ENCODE peak calls at places on chromosomes 6 and 20, in seven cellular contexts. G is HCT116; B is uterus; L is CD8-positive, alpha-beta T cell; P is IMR-90; M is mesothelial cell of epicardium; D is tibial nerve. V is an unnamed sample.

GRCh38 chr20:34643919-34644318 is 33.0 kb downstream of the PIGU start:
- DNase-seq in P (peak), D (no peak), M (no peak), B (no peak), G (no peak), L (no peak), V (no peak)

GRCh38 chr20:16215056-16215455 is 358.2 kb downstream of the KIF16B start:
- DNase-seq in B (no peak), P (no peak), M (no peak), D (no peak), L (no peak), G (no peak), V (no peak)

GRCh38 chr20:49938173-49939163 is 2.3 kb downstream of the RNF114 start:
- DNase-seq in D (peak), G (no peak), L (no peak), B (peak), P (peak), M (no peak), V (no peak)

GRCh38 chr6:25942561-25943147 is 12.2 kb upstream of the SLC17A2 start:
- DNase-seq in G (peak), P (peak), D (no peak), L (no peak), B (no peak), M (no peak), V (peak)

GRCh38 chr20:61370841-61371303 is 118.8 kb downstream of the CDH4 start:
- DNase-seq in P (no peak), M (no peak), G (no peak), L (no peak), D (no peak), B (no peak), V (no peak)

GRCh38 chr6:111399600-111399999 is 83.4 kb downstream of the REV3L start:
- DNase-seq in G (no peak), M (no peak), D (no peak), P (no peak), L (no peak), B (no peak), V (no peak)

GRCh38 chr6:123803862-123804681 is at the start of gene NKAIN2:
- DNase-seq in B (no peak), L (no peak), M (peak), P (no peak), D (no peak), G (no peak), V (peak)

GRCh38 chr6:5645903-5646302 is 360.8 kb downstream of the NRN1 start:
- DNase-seq in L (no peak), G (no peak), P (no peak), M (no peak), B (no peak), D (no peak), V (no peak)

GRCh38 chr6:96990989-96991388 is 66.5 kb downstream of the KLHL32 start:
- DNase-seq in M (no peak), D (no peak), B (no peak), L (no peak), P (no peak), G (no peak), V (no peak)

GRCh38 chr6:50145125-50145524 is 95.4 kb upstream of the DEFB112 start:
- DNase-seq in D (no peak), M (no peak), P (peak), B (no peak), L (no peak), G (no peak), V (peak)

GRCh38 chr20:61732511-61733210 is 333.0 kb downstream of the TAF4 start:
- DNase-seq in M (no peak), D (no peak), L (no peak), P (no peak), G (no peak), B (no peak), V (no peak)

DNA sequence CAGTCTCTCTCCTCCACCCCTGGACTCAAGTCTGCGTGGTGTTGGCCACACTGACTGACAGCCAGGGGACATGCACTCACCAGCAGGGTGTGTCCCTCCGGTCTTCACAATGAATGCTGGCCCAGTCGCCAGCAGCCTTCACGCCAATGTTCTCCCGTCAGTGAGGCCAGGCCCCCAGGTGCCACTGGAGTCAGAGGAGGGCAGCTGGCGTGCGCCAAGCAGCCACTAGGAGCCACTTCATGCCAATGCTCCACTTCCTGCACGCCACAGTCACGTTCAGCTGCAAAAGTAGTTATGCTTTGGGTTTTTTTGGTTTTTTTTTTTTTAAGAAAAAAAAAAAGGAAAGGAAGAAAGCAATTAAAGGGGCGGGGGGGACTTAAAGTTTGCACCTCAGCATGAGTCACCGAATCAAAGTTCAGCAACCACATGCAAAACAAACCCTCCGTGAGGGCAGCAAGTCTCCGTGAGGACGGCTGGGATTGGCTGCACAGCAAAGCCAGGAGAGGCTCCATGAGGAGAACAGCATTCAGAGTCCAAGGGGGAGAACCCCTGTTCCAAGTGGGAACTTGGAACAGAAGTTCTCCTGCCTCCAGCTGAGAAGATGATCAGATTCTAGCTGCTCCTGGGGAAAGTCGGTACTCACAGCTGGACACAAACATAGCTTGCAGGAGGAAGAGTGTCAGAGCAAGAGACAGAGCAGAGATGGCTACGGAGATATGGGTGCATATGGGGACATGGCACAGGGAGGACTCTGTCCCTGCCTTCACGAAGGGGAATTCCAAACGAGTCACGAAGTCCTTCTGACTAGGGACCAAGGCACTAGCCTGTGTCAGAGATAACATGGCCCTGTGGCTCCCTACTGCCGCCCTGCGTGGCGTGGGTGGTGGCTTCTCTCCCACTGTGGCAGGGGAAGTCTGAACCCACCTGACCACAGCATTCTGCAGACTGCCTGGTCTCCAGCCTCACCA is at the start of gene ZC3H12D:
- DNase-seq in P (peak), B (no peak), L (peak), D (no peak), G (peak), M (no peak), V (peak)
- TF ChIP-seq CTCF in P (no peak), B (no peak), L (peak), D (peak), G (no peak), M (no peak), V (no peak)

DNA sequence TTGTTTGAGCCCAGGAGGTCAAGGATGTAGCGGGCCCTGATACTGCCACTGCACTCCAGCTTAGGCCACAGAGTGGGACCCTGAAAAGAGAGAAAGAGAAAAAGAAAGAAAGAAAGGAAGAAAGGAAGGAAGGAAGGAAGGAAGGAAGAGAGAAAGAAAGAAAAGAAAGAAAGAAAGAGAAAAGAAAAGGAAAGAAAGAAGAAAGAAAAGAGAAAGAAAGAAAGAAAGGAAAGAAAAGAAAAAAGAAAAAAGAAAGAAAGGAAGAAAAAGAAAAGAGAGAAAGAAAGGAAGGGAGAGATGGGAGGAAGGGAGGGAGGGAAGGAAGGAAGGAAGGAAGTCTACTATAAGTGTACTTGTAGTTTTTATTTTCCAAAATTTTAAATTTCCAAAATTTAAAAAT is 42.2 kb upstream of the AKAP12 start:
- DNase-seq in B (no peak), D (no peak), G (no peak), M (no peak), L (no peak), P (no peak), V (no peak)
- TF ChIP-seq CTCF in B (no peak), D (no peak), G (no peak), M (no peak), L (no peak), P (no peak), V (no peak)

DNA sequence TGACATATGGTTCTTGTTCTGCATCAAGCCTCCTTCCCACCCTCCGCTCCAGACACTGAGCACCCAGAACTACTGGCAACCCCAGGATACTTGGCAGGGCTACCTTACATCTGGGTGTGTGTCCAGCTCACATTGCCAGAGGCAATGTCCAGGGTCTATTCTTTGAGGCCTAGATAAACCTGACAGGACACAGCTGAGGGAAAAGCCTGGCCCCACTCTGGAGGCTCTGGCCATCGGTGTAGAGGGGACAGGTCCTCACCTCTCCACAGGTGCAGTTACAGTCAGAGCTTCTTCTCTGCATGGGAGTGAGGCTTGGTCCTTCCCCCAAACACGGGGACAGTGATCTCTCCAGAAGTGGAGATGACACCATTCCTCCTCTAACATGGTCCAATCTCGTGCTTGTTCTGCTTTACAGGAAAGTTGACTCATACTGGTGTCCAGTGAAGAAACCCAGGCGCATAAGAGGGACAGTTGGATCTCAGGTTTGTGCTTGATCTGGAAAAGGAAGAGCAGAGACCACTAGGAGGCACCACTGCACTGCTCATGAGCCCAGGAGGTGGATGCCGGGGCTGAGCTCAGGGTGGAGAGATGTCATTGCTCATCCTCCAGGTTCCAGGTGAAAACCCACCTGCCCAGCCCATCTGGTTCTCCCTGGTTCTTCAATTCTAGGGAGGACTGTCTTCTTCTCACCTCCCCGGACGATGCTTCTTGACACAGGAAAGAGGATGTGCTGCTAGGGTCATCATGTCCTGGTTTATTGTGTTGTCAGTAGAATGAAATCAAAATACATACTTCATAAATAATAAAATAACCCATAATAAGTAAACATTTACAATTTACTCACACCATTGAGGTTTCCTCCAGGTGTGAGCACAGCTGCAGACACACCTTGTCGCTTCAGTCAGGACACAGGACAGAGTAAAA is 14.7 kb downstream of the HLA-F start:
- DNase-seq in P (peak), B (peak), M (no peak), G (peak), L (peak), D (peak), V (peak)
- TF ChIP-seq CTCF in P (peak), B (peak), M (peak), G (peak), L (peak), D (peak), V (peak)

GRCh38 chr6:9543649-9544048 is 871.2 kb downstream of the TFAP2A start:
- DNase-seq in L (no peak), P (no peak), D (no peak), G (no peak), M (no peak), B (no peak), V (no peak)

GRCh38 chr6:9540126-9540525 is 874.7 kb downstream of the TFAP2A start:
- DNase-seq in B (no peak), G (no peak), P (peak), D (no peak), L (no peak), M (no peak), V (no peak)

GRCh38 chr6:9537381-9537780 is 877.5 kb downstream of the TFAP2A start:
- DNase-seq in P (peak), B (no peak), G (no peak), M (no peak), D (no peak), L (no peak), V (no peak)

GRCh38 chr6:9539231-9539755 is 875.6 kb downstream of the TFAP2A start:
- DNase-seq in L (no peak), B (no peak), G (no peak), M (no peak), P (no peak), D (no peak), V (peak)

GRCh38 chr6:9540534-9541126 is 874.2 kb downstream of the TFAP2A start:
- DNase-seq in B (no peak), P (peak), L (no peak), G (peak), D (no peak), M (no peak), V (no peak)
- TF ChIP-seq CTCF in B (peak), P (peak), L (no peak), G (peak), D (peak), M (peak), V (peak)

DNA sequence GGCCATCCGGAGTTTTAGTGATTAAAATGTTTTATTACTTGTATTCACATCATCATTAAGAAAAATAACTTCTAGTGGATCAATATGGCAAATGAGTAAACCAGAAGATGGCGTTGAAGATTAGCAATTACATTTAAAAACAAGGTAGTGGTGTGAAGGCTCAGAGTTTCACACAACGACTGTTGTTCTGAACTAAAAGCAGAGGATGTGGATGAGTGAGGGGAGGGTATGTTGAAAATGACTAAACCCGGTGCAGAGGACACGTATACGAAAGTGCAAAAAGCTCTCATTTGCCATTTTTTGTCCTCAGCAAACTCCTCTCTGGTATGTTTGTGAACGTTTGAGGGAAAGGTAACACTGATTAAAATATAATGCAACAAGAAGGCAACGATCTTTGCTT is 1.9 kb upstream of the IRF4 start:
- DNase-seq in P (no peak), D (no peak), L (no peak), G (no peak), B (no peak), M (no peak), V (no peak)
- TF ChIP-seq CTCF in P (no peak), D (no peak), L (no peak), G (peak), B (no peak), M (no peak), V (no peak)